ENCODE peak calls at places on chromosomes 7 and 10, in five cellular contexts. Y is uterus, E is GM23248, G is AG04450, T is right lobe of liver. D is an unnamed sample.
A peak's percentile ranks its signal among the peaks of the same experiment; 100 is the strongest.

GRCh38 chr10:112261281-112261822 is 21.8 kb upstream of the TECTB start:
- DNase-seq in Y (no peak), E (peak; percentile 88), G (no peak), T (no peak), D (no peak)

GRCh38 chr7:13024323-13024722 is 336.9 kb downstream of the ARL4A start:
- DNase-seq in Y (no peak), E (no peak), G (no peak), T (no peak), D (no peak)

GRCh38 chr7:38660427-38661099 is 29.4 kb upstream of the AMPH start:
- DNase-seq in Y (no peak), E (peak; percentile 81), G (no peak), T (no peak), D (no peak)

GRCh38 chr7:123633553-123633952 is 22.1 kb upstream of the LMOD2 start:
- DNase-seq in Y (no peak), E (peak; percentile 77), G (no peak), T (no peak), D (no peak)

GRCh38 chr10:84224411-84225028 is 824 bp downstream of the LRIT2 start:
- DNase-seq in Y (no peak), E (no peak), G (no peak), T (no peak), D (no peak)

GRCh38 chr7:151894131-151895007 is 17.5 kb upstream of the PRKAG2 start:
- DNase-seq in Y (no peak), E (no peak), G (no peak), T (no peak), D (no peak)

GRCh38 chr10:12602557-12602956 is 253.2 kb downstream of the CAMK1D start:
- DNase-seq in Y (no peak), E (no peak), G (no peak), T (no peak), D (no peak)

GRCh38 chr10:59724098-59724938 is 14.7 kb upstream of the SLC16A9 start:
- DNase-seq in Y (no peak), E (no peak), G (no peak), T (no peak), D (no peak)

GRCh38 chr7:405489-406211 is 114.0 kb downstream of the PDGFA start:
- DNase-seq in Y (no peak), E (no peak), G (no peak), T (peak; percentile 13), D (no peak)

GRCh38 chr7:26365897-26366267 is 74.2 kb downstream of the SNX10 start:
- DNase-seq in Y (no peak), E (no peak), G (no peak), T (no peak), D (no peak)

GRCh38 chr10:112373912-112374338 is at the start of gene ACSL5:
- DNase-seq in Y (no peak), E (no peak), G (no peak), T (no peak), D (no peak)

GRCh38 chr7:98826811-98827231 is 43.0 kb downstream of the TMEM130 start:
- DNase-seq in Y (peak; percentile 48), E (peak; percentile 49), G (no peak), T (peak; percentile 46), D (no peak)

GRCh38 chr10:43845121-43845520 is 196.4 kb upstream of the ZNF32 start:
- DNase-seq in Y (no peak), E (no peak), G (no peak), T (no peak), D (no peak)

GRCh38 chr10:87059401-87059800 is 35.2 kb downstream of the GLUD1 start:
- DNase-seq in Y (no peak), E (no peak), G (no peak), T (no peak), D (no peak)

GRCh38 chr7:154960063-154960790 is 42.7 kb downstream of the PAXIP1 start:
- DNase-seq in Y (no peak), E (no peak), G (no peak), T (peak; percentile 34), D (no peak)

GRCh38 chr7:156148547-156148946 is 336.3 kb upstream of the SHH start:
- DNase-seq in Y (no peak), E (no peak), G (no peak), T (no peak), D (no peak)

GRCh38 chr7:96596120-96596826 is 113.4 kb downstream of the SEM1 start:
- DNase-seq in Y (no peak), E (peak; percentile 10), G (no peak), T (no peak), D (peak; percentile 20)

GRCh38 chr7:359776-360361 is 69.9 kb downstream of the FOXL3 start:
- DNase-seq in Y (no peak), E (no peak), G (no peak), T (peak; percentile 9), D (no peak)

GRCh38 chr7:149599636-149600206 is 102.1 kb upstream of the ZNF746 start:
- DNase-seq in Y (no peak), E (no peak), G (no peak), T (no peak), D (no peak)

GRCh38 chr10:79244068-79244442 is 103.2 kb upstream of the PPIF start:
- DNase-seq in Y (no peak), E (no peak), G (no peak), T (no peak), D (no peak)
- H3K4me3 ChIP-seq in Y (no peak overlapping the region), E (peak overlapping the region; percentile 58), G (no peak overlapping the region), T (peak overlapping the region; percentile 33), D (peak overlapping the region; percentile 26)

DNA sequence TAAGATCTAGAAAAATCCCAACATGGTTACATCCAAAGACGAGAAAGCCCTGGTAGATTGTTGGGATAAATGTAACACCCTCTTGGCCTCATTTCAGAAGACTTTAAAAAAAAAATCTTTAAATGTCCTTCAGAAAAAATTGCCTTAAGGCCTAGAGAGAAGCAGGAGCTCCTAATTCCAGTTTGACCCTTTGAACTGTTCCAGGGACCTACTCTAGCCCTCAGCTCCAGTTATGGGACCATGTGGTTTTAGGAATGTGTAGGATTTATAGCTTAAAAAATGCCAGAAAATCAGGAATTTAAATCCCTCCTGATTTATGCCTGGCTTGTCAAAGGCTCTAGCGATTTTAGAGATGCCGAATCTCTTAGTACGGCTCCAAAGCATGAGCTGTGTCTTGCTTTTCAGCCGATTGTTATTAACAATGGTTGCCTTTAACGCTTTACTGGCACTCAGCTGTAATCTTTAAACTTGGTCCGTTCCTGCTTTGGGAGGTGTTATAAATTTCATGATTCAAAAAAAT is 130.6 kb upstream of the NPVF start:
- DNase-seq in Y (no peak), E (no peak), G (no peak), T (no peak), D (peak; percentile 79)
- H3K4me3 ChIP-seq in Y (no peak overlapping the region), E (no peak overlapping the region), G (no peak overlapping the region), T (no peak overlapping the region), D (peak overlapping the region; percentile 30)

DNA sequence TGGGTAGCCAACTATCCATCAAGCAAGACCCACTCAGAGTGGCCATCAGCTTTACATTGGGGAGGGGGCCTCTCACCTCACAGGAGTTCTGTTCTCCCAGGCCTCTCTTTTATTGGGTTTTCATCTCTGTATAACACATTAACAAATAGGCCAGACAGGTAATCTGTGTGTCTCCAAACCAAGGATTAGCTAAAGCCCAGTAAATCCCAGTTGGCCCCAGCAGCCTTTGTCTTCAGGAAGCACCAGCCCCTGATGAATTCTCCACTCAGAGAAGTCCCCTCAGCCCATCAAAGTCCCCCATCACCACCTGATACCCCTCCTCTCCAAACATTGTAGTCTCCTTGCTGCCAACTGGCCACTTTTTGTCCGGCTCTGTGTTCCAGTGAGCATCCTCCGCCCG is 16.9 kb upstream of the SLF2 start:
- DNase-seq in Y (no peak), E (no peak), G (no peak), T (no peak), D (no peak)
- H3K4me3 ChIP-seq in Y (no peak overlapping the region), E (no peak overlapping the region), G (no peak overlapping the region), T (no peak overlapping the region), D (no peak overlapping the region)

DNA sequence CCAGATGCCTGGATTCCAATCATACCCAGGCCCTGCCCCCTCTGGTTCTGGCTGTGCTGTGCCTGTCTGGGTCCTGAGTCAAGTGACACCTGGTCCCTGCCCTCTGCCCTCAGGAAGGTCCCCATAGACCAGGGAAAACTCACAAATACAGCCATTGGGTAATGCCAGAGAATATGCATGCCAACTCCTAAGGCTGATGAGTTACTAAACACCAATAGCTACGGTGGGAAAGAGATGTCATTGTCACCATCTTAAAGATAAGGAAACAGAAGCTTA is 42.3 kb downstream of the ZNF273 start:
- DNase-seq in Y (no peak), E (no peak), G (no peak), T (peak; percentile 26), D (no peak)
- H3K4me3 ChIP-seq in Y (no peak overlapping the region), E (no peak overlapping the region), G (no peak overlapping the region), T (no peak overlapping the region), D (no peak overlapping the region)

DNA sequence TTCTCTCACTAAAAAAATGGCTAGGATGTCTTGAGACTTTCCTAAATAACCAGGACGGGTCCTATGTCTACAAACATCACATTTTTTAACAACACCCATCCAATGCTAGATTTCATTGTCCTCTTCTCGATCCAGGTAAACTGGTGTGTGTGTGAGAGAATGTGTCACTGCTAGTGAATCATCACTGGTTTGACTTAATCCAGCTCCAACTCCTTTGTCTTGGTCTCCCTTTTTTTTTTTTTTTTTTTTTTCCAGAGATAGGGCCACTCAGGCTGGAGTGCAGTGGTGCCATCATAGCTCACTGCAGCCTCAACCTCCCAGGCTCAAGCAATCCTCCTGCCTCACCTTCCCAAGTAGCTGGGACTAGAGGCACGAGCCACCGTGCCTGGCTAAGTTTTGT is 2.0 kb upstream of the UFSP1 start:
- DNase-seq in Y (no peak), E (peak; percentile 53), G (no peak), T (no peak), D (no peak)
- H3K4me3 ChIP-seq in Y (no peak overlapping the region), E (no peak overlapping the region), G (no peak overlapping the region), T (no peak overlapping the region), D (no peak overlapping the region)

GRCh38 chr10:127851661-127852205 is 41.0 kb downstream of the CLRN3 start:
- DNase-seq in Y (no peak), E (no peak), G (no peak), T (no peak), D (no peak)
- H3K4me3 ChIP-seq in Y (no peak overlapping the region), E (no peak overlapping the region), G (no peak overlapping the region), T (no peak overlapping the region), D (no peak overlapping the region)

GRCh38 chr10:123970207-123970926 is 78.8 kb upstream of the CPXM2 start:
- DNase-seq in Y (no peak), E (peak; percentile 20), G (no peak), T (no peak), D (no peak)

GRCh38 chr10:123967626-123968243 is 76.1 kb upstream of the CPXM2 start:
- DNase-seq in Y (peak; percentile 75), E (peak; percentile 76), G (no peak), T (peak; percentile 74), D (no peak)

GRCh38 chr10:123974406-123974805 is 82.8 kb upstream of the CPXM2 start:
- DNase-seq in Y (no peak), E (peak; percentile 34), G (no peak), T (no peak), D (no peak)

GRCh38 chr10:123970927-123971286 is 79.3 kb upstream of the CPXM2 start:
- DNase-seq in Y (no peak), E (no peak), G (no peak), T (no peak), D (no peak)

GRCh38 chr10:123972481-123973401 is 81.1 kb upstream of the CPXM2 start:
- DNase-seq in Y (no peak), E (no peak), G (no peak), T (no peak), D (no peak)
- H3K4me3 ChIP-seq in Y (no peak overlapping the region), E (no peak overlapping the region), G (no peak overlapping the region), T (no peak overlapping the region), D (no peak overlapping the region)

D was measured in retinal pigment epithelial cell.